ENCODE peak calls at places on chromosomes 13 and 19, in eight cellular contexts. L, T, M, S, C, Z, P and B are unnamed samples.

GRCh38 chr19:2039959-2040646 is 10.9 kb downstream of the MKNK2 start:
- DNase-seq in M (no peak), T (no peak), L (no peak), S (no peak), Z (no peak), P (no peak), C (peak), B (no peak)

GRCh38 chr19:47229674-47230121 is 1.3 kb downstream of the BBC3 start:
- DNase-seq in L (peak), C (no peak), T (no peak), M (no peak), S (no peak), Z (no peak), P (no peak), B (no peak)

GRCh38 chr13:42478531-42479156 is 95.3 kb upstream of the TNFSF11 start:
- DNase-seq in M (no peak), L (peak), T (no peak), C (no peak), Z (peak), S (no peak), P (no peak), B (peak)

GRCh38 chr13:63449549-63449948 is 2033.9 kb upstream of the PCDH20 start:
- DNase-seq in L (no peak), M (no peak), S (no peak), Z (no peak), C (no peak), P (no peak), T (no peak), B (no peak)

GRCh38 chr19:29524912-29525870 is 603 bp upstream of the VSTM2B start:
- DNase-seq in L (no peak), Z (no peak), M (no peak), C (no peak), T (no peak), P (no peak), S (peak), B (peak)

GRCh38 chr13:101925731-101926130 is 473.3 kb downstream of the ITGBL1 start:
- DNase-seq in M (no peak), S (peak), P (no peak), L (no peak), T (no peak), C (no peak), Z (no peak), B (no peak)

GRCh38 chr19:17097593-17098126 is 22.1 kb downstream of the MYO9B start:
- DNase-seq in C (no peak), P (no peak), Z (peak), S (no peak), T (no peak), L (no peak), M (no peak), B (no peak)

GRCh38 chr19:31352296-31352781 is 3.1 kb upstream of the TSHZ3 start:
- DNase-seq in M (no peak), T (no peak), P (no peak), Z (no peak), S (no peak), L (no peak), C (no peak), B (no peak)

GRCh38 chr13:28171266-28171665 is 32.9 kb downstream of the PAN3 start:
- DNase-seq in S (no peak), P (no peak), T (no peak), M (no peak), Z (no peak), L (no peak), C (no peak), B (no peak)

GRCh38 chr19:13044160-13044853 is 49.0 kb downstream of the NFIX start:
- DNase-seq in S (no peak), P (no peak), Z (no peak), L (no peak), C (no peak), M (no peak), T (no peak), B (no peak)

GRCh38 chr19:9854282-9854846 is 19.2 kb downstream of the PIN1 start:
- DNase-seq in L (no peak), P (no peak), S (no peak), M (no peak), C (no peak), Z (no peak), T (no peak), B (no peak)

GRCh38 chr19:52343548-52343947 is 7.5 kb downstream of the ZNF610 start:
- DNase-seq in Z (no peak), S (peak), M (no peak), T (no peak), C (peak), P (no peak), L (peak), B (peak)

GRCh38 chr13:113952151-113952982 is 21.5 kb downstream of the C13orf46 start:
- DNase-seq in P (no peak), L (no peak), M (no peak), T (no peak), S (no peak), Z (no peak), C (no peak), B (no peak)

GRCh38 chr13:102710261-102710679 is 15.4 kb upstream of the METTL21C start:
- DNase-seq in L (no peak), C (no peak), M (no peak), P (no peak), Z (no peak), S (no peak), T (no peak), B (no peak)

GRCh38 chr13:62626771-62627170 is 1211.1 kb upstream of the PCDH20 start:
- DNase-seq in L (no peak), S (no peak), Z (no peak), T (no peak), C (no peak), P (no peak), M (no peak), B (no peak)

GRCh38 chr19:35344511-35345031 is 3.1 kb upstream of the FFAR1 start:
- DNase-seq in L (no peak), S (no peak), Z (no peak), T (no peak), M (no peak), C (no peak), P (no peak), B (no peak)

GRCh38 chr13:99432637-99433542 is 68.4 kb upstream of the TM9SF2 start:
- DNase-seq in M (peak), Z (peak), T (peak), C (peak), L (peak), S (no peak), P (peak), B (peak)

GRCh38 chr13:113635048-113635420 is 23.0 kb downstream of the ATP4B start:
- DNase-seq in P (no peak), M (no peak), Z (no peak), L (no peak), T (no peak), S (no peak), C (no peak), B (no peak)

GRCh38 chr19:46601318-46602224 is at the start of gene CALM3:
- DNase-seq in C (no peak), L (no peak), M (no peak), T (no peak), S (no peak), P (no peak), Z (no peak), B (no peak)

GRCh38 chr19:46461537-46461936 is 9.8 kb downstream of the PNMA8A start:
- DNase-seq in M (no peak), C (no peak), Z (no peak), L (no peak), T (no peak), S (no peak), P (no peak), B (peak)